ENCODE peak calls at places on chromosomes 1 and 21, in four cellular contexts. Q is stimulated activated CD4-positive, alpha-beta T cell treated with anti-CD3 and anti-CD28 coated beads, Interleukin-12 subunit alpha, Interleukin-12 subunit beta, amount 100 ng/mL, for 48 hours; U is CD8-positive, alpha-beta memory T cell; C is T-cell. P is an unnamed sample.

GRCh38 chr1:247386695-247387094 is 29.3 kb upstream of the NLRP3 start:
- DNase-seq in Q (no peak), U (no peak), C (no peak), P (no peak)

GRCh38 chr1:125087247-125087646 is 3902.5 kb downstream of the SRGAP2C start:
- DNase-seq in Q (no peak), U (no peak), C (no peak), P (no peak)

GRCh38 chr1:16013220-16013907 is 4.5 kb downstream of the HSPB7 start:
- DNase-seq in Q (no peak), U (no peak), C (no peak), P (peak)

GRCh38 chr1:178536844-178537371 is 24.0 kb downstream of the TEX35 start:
- DNase-seq in Q (no peak), U (no peak), C (no peak), P (no peak)

GRCh38 chr1:115077984-115078330 is 11.3 kb downstream of the TSPAN2 start:
- DNase-seq in Q (no peak), U (no peak), C (no peak), P (no peak)

GRCh38 chr1:151680812-151681211 is 35.8 kb downstream of the CELF3 start:
- DNase-seq in Q (no peak), U (no peak), C (no peak), P (no peak)

GRCh38 chr1:169110265-169110664 is 3.8 kb downstream of the ATP1B1 start:
- DNase-seq in Q (no peak), U (no peak), C (no peak), P (no peak)

GRCh38 chr1:181149326-181150000 is 61.0 kb downstream of the IER5 start:
- DNase-seq in Q (peak), U (peak), C (peak), P (no peak)

GRCh38 chr1:228306275-228307217 is 98.7 kb downstream of the OBSCN start:
- DNase-seq in Q (no peak), U (no peak), C (no peak), P (peak)

GRCh38 chr1:3348196-3348865 is 106.1 kb upstream of the ARHGEF16 start:
- DNase-seq in Q (no peak), U (no peak), C (no peak), P (no peak)

GRCh38 chr1:8394456-8395321 is 76.8 kb downstream of the SLC45A1 start:
- DNase-seq in Q (peak), U (no peak), C (no peak), P (no peak)

GRCh38 chr1:14777516-14778506 is 179.3 kb downstream of the KAZN start:
- DNase-seq in Q (no peak), U (no peak), C (no peak), P (no peak)

GRCh38 chr1:50109647-50110075 is 941 bp downstream of the ELAVL4 start:
- DNase-seq in Q (no peak), U (peak), C (no peak), P (no peak)

GRCh38 chr1:30707412-30708360 is 15.7 kb downstream of the MATN1 start:
- DNase-seq in Q (peak), U (peak), C (peak), P (peak)

GRCh38 chr1:75632350-75632949 is 21.5 kb upstream of the SLC44A5 start:
- DNase-seq in Q (no peak), U (no peak), C (no peak), P (no peak)

GRCh38 chr1:234230414-234230862 is 142.8 kb upstream of the COA6 start:
- DNase-seq in Q (no peak), U (no peak), C (no peak), P (no peak)

GRCh38 chr21:45599146-45599581 is 44.4 kb upstream of the PCBP3 start:
- DNase-seq in Q (no peak), U (no peak), C (no peak), P (no peak)

GRCh38 chr1:213250041-213250440 is 199.0 kb downstream of the RPS6KC1 start:
- DNase-seq in Q (no peak), U (no peak), C (no peak), P (no peak)

GRCh38 chr1:200372885-200373181 is 37.0 kb downstream of the ZNF281 start:
- DNase-seq in Q (no peak), U (no peak), C (no peak), P (no peak)

GRCh38 chr1:10561497-10561896 is 86.7 kb downstream of the PEX14 start:
- DNase-seq in Q (no peak), U (no peak), C (no peak), P (no peak)

GRCh38 chr1:94299627-94300552 is 62.5 kb upstream of the ARHGAP29 start:
- DNase-seq in Q (no peak), U (no peak), C (no peak), P (no peak)

GRCh38 chr1:45621501-45621836 is 2.4 kb downstream of the CCDC17 start:
- DNase-seq in Q (no peak), U (no peak), C (no peak), P (no peak)

GRCh38 chr1:71157715-71158114 is 76.9 kb upstream of the ZRANB2 start:
- DNase-seq in Q (no peak), U (no peak), C (no peak), P (no peak)

GRCh38 chr1:212595787-212596714 is 12.5 kb upstream of the ATF3 start:
- DNase-seq in Q (peak), U (peak), C (no peak), P (no peak)

GRCh38 chr1:218878369-218878768 is 295.3 kb upstream of the LYPLAL1 start:
- DNase-seq in Q (no peak), U (no peak), C (no peak), P (no peak)

GRCh38 chr1:30324251-30325084 is 398.9 kb downstream of the MATN1 start:
- DNase-seq in Q (no peak), U (no peak), C (no peak), P (no peak)

GRCh38 chr1:942864-943533 is 16.1 kb downstream of the NOC2L start:
- DNase-seq in Q (no peak), U (no peak), C (no peak), P (no peak)

GRCh38 chr1:51648180-51649109 is 31.6 kb downstream of the OSBPL9 start:
- DNase-seq in Q (no peak), U (no peak), C (no peak), P (no peak)

GRCh38 chr21:10521091-10521598 is at the start of gene TPTE:
- DNase-seq in Q (no peak), U (no peak), C (no peak), P (peak)

GRCh38 chr1:37038079-37038702 is 3.9 kb upstream of the GRIK3 start:
- DNase-seq in Q (no peak), U (no peak), C (no peak), P (no peak)

GRCh38 chr1:225460737-225461532 is 33.1 kb upstream of the LBR start:
- DNase-seq in Q (peak), U (peak), C (peak), P (no peak)

GRCh38 chr1:234997201-234998173 is 131.2 kb downstream of the TOMM20 start:
- DNase-seq in Q (no peak), U (no peak), C (no peak), P (peak)

GRCh38 chr1:23627065-23627464 is 64.5 kb upstream of the RPL11 start:
- DNase-seq in Q (no peak), U (peak), C (peak), P (peak)

GRCh38 chr21:44521928-44522752 is 17.9 kb downstream of the KRTAP10-1 start:
- DNase-seq in Q (no peak), U (no peak), C (no peak), P (peak)

GRCh38 chr1:16236091-16236494 is 890 bp downstream of the CPLANE2 start:
- DNase-seq in Q (peak), U (peak), C (peak), P (no peak)

P was measured in lower lobe of right lung.